ENCODE peak calls at places on chromosomes 13 and 19, in eight cellular contexts. C is SK-N-SH, L is HCT116, M is OCI-LY7, D is PC-3, X is GM23338, R is GM23248, O is MM.1S. W is an unnamed sample. For H3K9me2 and H3K4me1, the result is how much of the 10 kb centered on the place peaks cover.

GRCh38 chr19:574658-575526 is 2.5 kb downstream of the BSG start:
- DNase-seq in O (no peak), R (peak), X (peak), L (no peak), C (no peak), D (peak), M (peak), W (peak)

GRCh38 chr13:48849515-48849914 is 126.2 kb upstream of the FNDC3A start:
- DNase-seq in R (no peak), X (peak), O (no peak), M (no peak), L (no peak), D (no peak), C (no peak), W (no peak)

GRCh38 chr13:77810891-77811290 is 107.7 kb downstream of the EDNRB start:
- DNase-seq in L (no peak), M (no peak), O (no peak), R (no peak), C (no peak), X (no peak), D (peak), W (no peak)

GRCh38 chr19:3622224-3622623 is 4.4 kb downstream of the CACTIN start:
- DNase-seq in O (no peak), R (no peak), M (no peak), L (no peak), C (no peak), X (no peak), D (no peak), W (no peak)

GRCh38 chr13:21106089-21106488 is 44.7 kb upstream of the LATS2 start:
- DNase-seq in M (no peak), D (peak), O (no peak), X (no peak), C (no peak), R (peak), L (no peak), W (no peak)

GRCh38 chr19:45123440-45123850 is 30.5 kb downstream of the PPP1R37 start:
- DNase-seq in X (no peak), D (peak), O (no peak), L (no peak), M (no peak), R (no peak), C (no peak), W (peak)

GRCh38 chr13:50085063-50085462 is 69.8 kb downstream of the KCNRG start:
- DNase-seq in O (no peak), D (peak), X (peak), R (peak), C (no peak), L (no peak), M (peak), W (peak)

GRCh38 chr19:34418300-34418699 is 9.9 kb upstream of the UBA2 start:
- DNase-seq in X (no peak), M (no peak), L (no peak), R (no peak), D (no peak), C (no peak), O (no peak), W (no peak)

DNA sequence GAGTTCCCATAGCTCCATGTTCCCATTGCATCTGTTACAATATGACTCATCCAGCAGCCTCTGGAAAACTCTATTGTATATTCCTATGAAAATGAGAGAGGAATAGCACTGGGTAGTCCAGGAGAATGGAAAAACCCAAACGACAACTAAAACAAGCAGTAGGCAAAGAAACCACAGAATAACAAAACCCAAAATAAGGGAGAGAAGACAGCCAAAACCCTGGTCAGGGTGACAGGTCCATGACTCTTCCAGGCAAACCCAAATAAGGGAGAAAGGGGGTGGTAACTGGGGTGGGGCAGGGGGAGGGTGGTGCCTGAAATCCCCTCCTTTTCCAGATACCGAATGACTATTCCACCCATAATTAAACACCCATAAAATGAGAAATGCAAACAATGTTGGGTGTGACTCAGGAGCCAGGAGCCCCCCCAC is 4.0 kb upstream of the ZNF8 start:
- DNase-seq in X (no peak), C (no peak), R (peak), L (no peak), O (no peak), D (peak), M (no peak), W (no peak)
- H3K9me2 ChIP-seq in X (under half), C (under half), R (under half), L (under half), O (under half), D (under half), M (under half), W (under half)

GRCh38 chr19:41325947-41326706 is 16.2 kb downstream of the CCDC97 start:
- DNase-seq in M (peak), D (peak), O (no peak), L (no peak), X (no peak), R (peak), C (peak), W (peak)

GRCh38 chr19:41328157-41328817 is 18.3 kb downstream of the CCDC97 start:
- DNase-seq in C (no peak), M (no peak), R (no peak), L (no peak), X (no peak), O (peak), D (no peak), W (no peak)

GRCh38 chr19:41327076-41327475 is 17.1 kb downstream of the CCDC97 start:
- DNase-seq in D (no peak), R (no peak), M (no peak), L (no peak), C (no peak), O (peak), X (no peak), W (no peak)

GRCh38 chr19:41328818-41329220 is 18.8 kb downstream of the CCDC97 start:
- DNase-seq in D (no peak), O (no peak), L (no peak), M (no peak), R (no peak), C (no peak), X (no peak), W (no peak)

DNA sequence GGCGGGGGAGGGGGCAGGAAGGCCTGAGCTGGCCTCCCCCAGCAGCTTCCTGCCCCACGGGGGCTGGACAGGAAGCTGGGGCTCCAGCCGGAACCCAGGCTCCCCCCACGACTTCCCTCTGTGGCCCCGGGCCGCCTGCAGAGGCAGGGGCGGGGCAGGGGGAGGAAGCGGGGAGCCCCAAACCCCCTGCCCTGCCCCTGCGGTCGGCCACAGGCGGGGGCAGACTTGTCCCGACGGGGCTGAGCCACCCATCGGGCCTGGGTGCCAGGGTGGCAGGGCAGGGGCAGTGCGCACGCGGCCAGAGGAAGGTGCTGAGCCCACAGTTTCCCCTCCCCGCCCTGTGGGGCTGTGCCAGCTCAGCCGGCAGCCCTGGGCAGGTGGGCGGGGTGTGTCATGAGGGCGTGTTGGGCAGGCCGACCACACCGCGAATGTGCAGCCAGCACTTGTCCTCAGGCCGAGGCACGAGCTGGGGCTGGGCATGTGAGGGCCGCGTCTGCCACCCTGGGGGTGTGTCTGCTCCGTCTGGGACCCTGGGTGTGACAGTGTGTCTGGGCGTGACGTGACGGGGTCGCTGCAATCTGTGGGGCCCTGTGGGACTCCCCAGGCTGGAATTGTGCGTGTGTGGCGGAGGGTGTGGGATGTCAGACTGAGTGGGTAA is 17.7 kb downstream of the CCDC97 start:
- DNase-seq in D (peak), L (no peak), O (peak), C (peak), X (peak), M (peak), R (peak), W (no peak)
- H3K4me1 ChIP-seq in D (half or more), L (under half), O (under half), C (under half), X (half or more), M (half or more), R (under half), W (half or more)

DNA sequence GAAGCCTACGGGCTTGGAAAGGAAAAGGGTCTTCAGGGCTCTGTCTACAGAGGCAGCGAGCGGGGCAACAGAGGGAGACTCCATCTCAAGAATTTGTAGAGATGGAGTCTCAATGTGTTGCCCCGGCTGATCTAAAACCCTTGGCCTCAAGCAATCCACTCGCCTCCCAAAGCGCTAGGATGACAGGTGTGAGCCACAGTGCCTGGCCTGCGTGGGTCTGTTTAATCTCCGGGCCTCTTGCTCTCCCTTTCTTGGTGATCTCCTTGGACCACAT is 8.1 kb downstream of the RPS9 start:
- DNase-seq in C (no peak), X (peak), L (no peak), O (no peak), M (no peak), R (no peak), D (peak), W (no peak)
- TF ChIP-seq EZH2phosphoT487 in C (no peak), X (no peak), L (no peak), O (no peak), M (no peak), R (no peak), D (no peak), W (no peak)

GRCh38 chr19:43430142-43430710 is 15.5 kb downstream of the TEX101 start:
- DNase-seq in R (no peak), O (peak), X (peak), C (no peak), M (no peak), L (no peak), D (no peak), W (peak)
- H3K9me2 ChIP-seq in R (under half), O (under half), X (under half), C (under half), M (under half), L (under half), D (under half), W (under half)

GRCh38 chr13:37342205-37342604 is 236.7 kb upstream of the CSNK1A1L start:
- DNase-seq in R (no peak), O (no peak), M (no peak), D (no peak), L (no peak), C (no peak), X (no peak), W (no peak)
- H3K4me1 ChIP-seq in R (under half), O (under half), M (under half), D (under half), L (under half), C (under half), X (under half), W (under half)

W was measured in hepatocyte.